ENCODE peak calls at places on chromosome 17, in four cellular contexts. D is Panc1, T is K562, J is HCT116. R is an unnamed sample.

GRCh38 chr17:30368896-30369720 is 9.6 kb upstream of the CPD start:
- DNase-seq in D (no peak), T (no peak), J (no peak), R (no peak)

GRCh38 chr17:6681176-6681575 is 29.6 kb downstream of the C17orf100 start:
- DNase-seq in D (no peak), T (no peak), J (no peak), R (no peak)

GRCh38 chr17:1646199-1646875 is 805 bp upstream of the SCARF1 start:
- DNase-seq in D (no peak), T (no peak), J (no peak), R (no peak)

GRCh38 chr17:78933025-78933958 is 8.1 kb upstream of the TIMP2 start:
- DNase-seq in D (peak; percentile 46), T (no peak), J (peak; percentile 80), R (peak; percentile 93)

GRCh38 chr17:71980171-71980570 is 140.6 kb upstream of the SOX9 start:
- DNase-seq in D (no peak), T (no peak), J (no peak), R (no peak)

GRCh38 chr17:75105269-75106080 is 4.3 kb upstream of the ARMC7 start:
- DNase-seq in D (no peak), T (peak; percentile 66), J (no peak), R (peak; percentile 55)

GRCh38 chr17:58327363-58328194 is 1.0 kb downstream of the TSPOAP1 start:
- DNase-seq in D (no peak), T (no peak), J (no peak), R (no peak)

GRCh38 chr17:16922386-16923096 is 49.4 kb downstream of the TNFRSF13B start:
- DNase-seq in D (no peak), T (no peak), J (no peak), R (no peak)

GRCh38 chr17:82683534-82683933 is 15.0 kb downstream of the RAB40B start:
- DNase-seq in D (no peak), T (no peak), J (no peak), R (no peak)

GRCh38 chr17:74810699-74811485 is 34.7 kb upstream of the NAT9 start:
- DNase-seq in D (no peak), T (no peak), J (no peak), R (no peak)

GRCh38 chr17:75548839-75549238 is 23.3 kb downstream of the LLGL2 start:
- DNase-seq in D (no peak), T (no peak), J (no peak), R (no peak)

GRCh38 chr17:80992077-80992947 is 671 bp downstream of the CHMP6 start:
- DNase-seq in D (no peak), T (peak; percentile 72), J (no peak), R (no peak)

GRCh38 chr17:50603340-50603739 is 31.3 kb upstream of the ABCC3 start:
- DNase-seq in D (no peak), T (peak; percentile 66), J (no peak), R (peak; percentile 35)

GRCh38 chr17:7988750-7989178 is 13.7 kb upstream of the GUCY2D start:
- DNase-seq in D (peak; percentile 73), T (peak; percentile 48), J (peak; percentile 80), R (peak; percentile 76)

GRCh38 chr17:41989702-41990419 is 23.3 kb downstream of the CNP start:
- DNase-seq in D (no peak), T (no peak), J (no peak), R (peak; percentile 94)

GRCh38 chr17:32021618-32021955 is 14.4 kb downstream of the LRRC37B start:
- DNase-seq in D (no peak), T (no peak), J (no peak), R (no peak)

GRCh38 chr17:1627219-1627986 is 1.2 kb downstream of the SLC43A2 start:
- DNase-seq in D (no peak), T (peak; percentile 60), J (no peak), R (no peak)

GRCh38 chr17:42999003-42999525 is 845 bp downstream of the RPL27 start:
- DNase-seq in D (no peak), T (no peak), J (no peak), R (no peak)

GRCh38 chr17:17549732-17550366 is 41.7 kb downstream of the PEMT start:
- DNase-seq in D (no peak), T (no peak), J (no peak), R (no peak)

DNA sequence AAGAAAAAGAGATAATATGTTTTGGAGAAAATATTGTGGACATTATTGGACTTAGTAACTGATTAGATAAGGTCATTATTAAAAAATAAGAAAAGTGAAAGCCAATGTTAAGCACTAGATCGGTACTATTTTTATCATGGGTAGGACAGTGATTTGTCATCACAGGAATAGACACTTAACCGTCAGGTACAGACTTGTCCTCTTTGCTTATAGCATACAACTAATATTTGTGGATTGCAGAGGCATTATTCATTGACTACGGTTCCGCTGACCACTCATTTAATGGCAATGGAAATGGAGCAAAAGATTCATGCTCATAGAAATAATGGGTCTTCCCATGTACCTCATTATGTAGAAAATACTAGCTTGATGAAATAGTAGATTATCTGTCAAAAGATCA is 596.3 kb upstream of the CA10 start:
- DNase-seq in D (no peak), T (no peak), J (no peak), R (no peak)
- TF ChIP-seq TCF7L2 in D (no peak), T (no peak), J (no peak), R (no peak)

GRCh38 chr17:4480929-4481898 is 17.5 kb upstream of the SPNS2 start:
- DNase-seq in D (no peak), T (no peak), J (no peak), R (no peak)

GRCh38 chr17:4477286-4477791 is 21.3 kb upstream of the SPNS2 start:
- DNase-seq in D (no peak), T (no peak), J (no peak), R (no peak)

GRCh38 chr17:4478318-4478830 is 20.3 kb upstream of the SPNS2 start:
- DNase-seq in D (no peak), T (no peak), J (no peak), R (no peak)

GRCh38 chr17:4479982-4480751 is 18.5 kb upstream of the SPNS2 start:
- DNase-seq in D (no peak), T (no peak), J (no peak), R (no peak)

DNA sequence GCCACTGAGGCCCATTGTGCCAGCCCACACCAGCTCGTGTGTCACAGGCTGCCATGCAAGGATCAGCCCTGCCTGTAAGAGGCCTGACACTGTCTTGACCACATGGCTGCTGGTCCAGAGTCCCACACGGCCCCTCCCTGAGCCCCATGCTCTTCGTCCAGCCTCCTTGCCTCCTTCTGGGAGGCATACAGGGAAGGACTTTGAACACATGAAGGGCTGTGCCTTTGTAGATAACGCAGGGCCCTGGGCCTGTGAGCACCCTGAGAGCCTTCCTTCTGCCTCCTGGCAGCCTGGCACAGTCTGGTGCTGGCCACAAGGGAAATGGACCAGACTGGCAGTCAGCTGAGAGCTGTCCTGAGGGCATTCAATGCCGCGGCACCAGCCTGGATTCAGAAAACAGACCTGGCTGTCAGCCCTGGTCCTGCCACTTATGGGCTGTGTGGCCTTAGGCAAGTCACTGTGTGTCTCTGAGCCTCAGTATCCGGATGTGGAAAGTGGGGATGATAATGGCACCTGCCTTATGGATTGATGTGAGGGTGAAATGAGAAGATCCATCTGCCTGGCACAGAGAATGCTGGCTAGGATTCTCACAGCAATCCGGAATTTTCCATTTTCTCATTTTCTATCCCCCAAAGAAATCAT is 19.2 kb upstream of the SPNS2 start:
- DNase-seq in D (no peak), T (no peak), J (no peak), R (no peak)
- TF ChIP-seq TCF7L2 in D (no peak), T (no peak), J (no peak), R (no peak)

GRCh38 chr17:35664685-35665084 is 66.8 kb upstream of the RASL10B start:
- DNase-seq in D (no peak), T (no peak), J (no peak), R (peak; percentile 4)

GRCh38 chr17:35666070-35666469 is 65.4 kb upstream of the RASL10B start:
- DNase-seq in D (no peak), T (no peak), J (no peak), R (no peak)

GRCh38 chr17:35668807-35669206 is 62.6 kb upstream of the RASL10B start:
- DNase-seq in D (no peak), T (no peak), J (no peak), R (no peak)

GRCh38 chr17:35665662-35666061 is 65.8 kb upstream of the RASL10B start:
- DNase-seq in D (no peak), T (no peak), J (no peak), R (no peak)

GRCh38 chr17:35666967-35667552 is 64.4 kb upstream of the RASL10B start:
- DNase-seq in D (no peak), T (no peak), J (no peak), R (peak; percentile 3)
- TF ChIP-seq TCF7L2 in D (no peak), T (no peak), J (no peak), R (no peak)

GRCh38 chr17:47946929-47947397 is 5.6 kb downstream of the PNPO start:
- DNase-seq in D (peak; percentile 68), T (peak; percentile 93), J (peak; percentile 96), R (peak; percentile 94)
- TF ChIP-seq TCF7L2 in D (no peak), T (no peak), J (no peak), R (no peak)

GRCh38 chr17:77285594-77286390 is 145.0 kb downstream of the SEC14L1 start:
- DNase-seq in D (no peak), T (no peak), J (no peak), R (peak; percentile 70)
- TF ChIP-seq TCF7L2 in D (peak; percentile 95), T (no peak), J (no peak), R (no peak)

DNA sequence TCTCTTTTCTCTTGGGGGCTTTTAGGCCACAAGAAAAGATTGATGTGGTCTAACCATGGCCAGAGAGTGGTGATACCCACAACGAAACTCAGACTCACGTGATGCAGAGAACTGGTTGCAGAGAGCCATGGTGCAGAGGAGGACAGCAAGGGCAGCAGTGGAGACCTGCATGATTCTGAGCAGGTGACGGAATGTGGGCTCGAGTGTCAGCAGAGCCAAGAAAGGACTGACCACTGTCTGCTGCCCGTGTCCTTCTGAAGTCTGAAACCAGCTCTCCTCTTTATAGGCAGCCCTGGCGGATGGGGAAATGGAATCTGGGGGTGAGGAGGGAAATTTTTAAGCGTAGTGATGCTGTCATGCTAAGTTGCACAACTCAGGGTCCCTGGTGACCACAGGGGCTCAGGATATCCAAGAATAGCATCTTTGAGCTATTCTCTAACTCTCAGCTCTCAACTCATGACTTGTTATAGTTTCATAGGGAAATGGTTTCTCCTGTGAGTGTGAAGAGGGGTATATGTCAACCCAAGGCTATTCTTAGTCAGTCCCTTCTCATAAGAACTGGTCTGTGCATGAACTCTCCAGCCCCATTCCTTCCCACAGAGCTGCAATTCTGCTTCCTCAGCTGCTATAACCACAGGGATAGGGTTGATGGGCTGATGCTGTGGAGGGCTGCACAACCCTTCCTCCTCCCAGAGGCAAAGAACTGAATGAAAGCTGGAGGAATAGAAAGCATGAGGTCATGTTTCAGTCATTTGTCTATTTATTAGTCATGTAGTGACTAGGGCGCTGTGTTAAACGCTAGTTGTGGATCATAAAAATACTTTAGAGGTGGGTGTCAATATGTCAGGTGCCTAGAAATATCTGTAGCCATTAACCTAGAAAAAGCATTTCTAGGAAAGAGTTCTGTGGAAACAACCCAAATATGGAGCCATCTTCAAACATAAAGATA is at the start of gene CCL3:
- DNase-seq in D (no peak), T (no peak), J (no peak), R (no peak)
- TF ChIP-seq TCF7L2 in D (no peak), T (no peak), J (no peak), R (no peak)

GRCh38 chr17:4678448-4679026 is 25.4 kb downstream of the PELP1 start:
- DNase-seq in D (peak; percentile 32), T (no peak), J (peak; percentile 61), R (peak; percentile 39)
- TF ChIP-seq TCF7L2 in D (no peak), T (no peak), J (no peak), R (no peak)